ENCODE peak calls at places on chromosomes 4 and X, in nine cellular contexts. R is spleen, J is upper lobe of left lung, X is A549, A is ovary, U is suprapubic skin, L is stomach, Z is HCT116, H is IMR-90. I is an unnamed sample.

GRCh38 chr4:20420916-20421315 is 169.2 kb downstream of the SLIT2 start:
- DNase-seq in X (no peak), R (no peak), A (no peak), Z (no peak), J (no peak), U (no peak), H (no peak), L (no peak), I (no peak)

GRCh38 chr4:150033109-150033508 is 45.1 kb upstream of the DCLK2 start:
- DNase-seq in Z (no peak), A (no peak), X (no peak), L (no peak), H (no peak), R (no peak), J (no peak), U (no peak), I (no peak)

GRCh38 chrX:118148737-118149136 is 32.1 kb upstream of the KLHL13 start:
- DNase-seq in J (no peak), H (no peak), U (no peak), X (no peak), L (no peak), A (no peak), R (no peak), Z (no peak), I (no peak)

GRCh38 chrX:44731160-44731559 is 112.7 kb upstream of the DUSP21 start:
- DNase-seq in H (peak), U (no peak), R (no peak), A (no peak), X (no peak), J (no peak), Z (no peak), L (no peak), I (no peak)

GRCh38 chr4:28772066-28772465 is 1911.4 kb downstream of the STIM2 start:
- DNase-seq in A (no peak), R (no peak), U (no peak), Z (no peak), X (no peak), H (peak), J (no peak), L (no peak), I (no peak)

GRCh38 chr4:41510179-41510578 is 27.8 kb upstream of the LIMCH1 start:
- DNase-seq in J (no peak), L (no peak), A (no peak), R (no peak), Z (no peak), X (no peak), H (no peak), U (no peak), I (no peak)

GRCh38 chrX:150841466-150842197 is 56.8 kb downstream of the CD99L2 start:
- DNase-seq in H (peak), R (no peak), J (no peak), X (peak), A (no peak), Z (no peak), L (no peak), U (no peak), I (no peak)

GRCh38 chrX:115344885-115345653 is 55.6 kb downstream of the LUZP4 start:
- DNase-seq in U (peak), L (peak), A (peak), X (peak), Z (peak), H (peak), J (peak), R (no peak), I (no peak)

GRCh38 chr4:101418055-101418454 is 70.7 kb upstream of the PPP3CA start:
- DNase-seq in H (no peak), Z (no peak), J (no peak), U (no peak), L (no peak), R (peak), X (no peak), A (no peak), I (peak)

GRCh38 chrX:2404816-2405215 is 96.0 kb downstream of the DHRSX start:
- DNase-seq in A (no peak), X (no peak), U (no peak), J (no peak), H (no peak), L (no peak), Z (no peak), R (no peak), I (no peak)

GRCh38 chr4:152283806-152284470 is 252.0 kb downstream of the FBXW7 start:
- DNase-seq in U (no peak), Z (no peak), X (no peak), H (no peak), J (no peak), L (no peak), R (no peak), A (no peak), I (no peak)

GRCh38 chr4:147655639-147656038 is 28.3 kb downstream of the PRMT9 start:
- DNase-seq in L (no peak), Z (no peak), J (no peak), H (no peak), R (no peak), A (no peak), U (no peak), X (no peak), I (no peak)

GRCh38 chr4:138734746-138735145 is 280.8 kb upstream of the NOCT start:
- DNase-seq in A (no peak), Z (no peak), X (no peak), U (no peak), R (no peak), L (no peak), J (no peak), H (peak), I (no peak)

GRCh38 chr4:86594559-86595425 is 677 bp downstream of the PTPN13 start:
- DNase-seq in U (peak), Z (peak), R (peak), A (peak), J (peak), X (peak), L (peak), H (peak), I (no peak)

GRCh38 chr4:86592553-86593249 is 1.4 kb upstream of the PTPN13 start:
- DNase-seq in X (peak), J (no peak), Z (no peak), R (no peak), A (no peak), U (no peak), L (no peak), H (peak), I (no peak)

GRCh38 chr4:86595426-86595805 is 1.3 kb downstream of the PTPN13 start:
- DNase-seq in A (no peak), X (no peak), R (no peak), L (no peak), U (no peak), Z (peak), J (no peak), H (peak), I (no peak)

GRCh38 chr4:86596802-86597201 is 2.7 kb downstream of the PTPN13 start:
- DNase-seq in A (no peak), H (peak), Z (peak), X (no peak), L (no peak), J (no peak), U (no peak), R (no peak), I (no peak)

DNA sequence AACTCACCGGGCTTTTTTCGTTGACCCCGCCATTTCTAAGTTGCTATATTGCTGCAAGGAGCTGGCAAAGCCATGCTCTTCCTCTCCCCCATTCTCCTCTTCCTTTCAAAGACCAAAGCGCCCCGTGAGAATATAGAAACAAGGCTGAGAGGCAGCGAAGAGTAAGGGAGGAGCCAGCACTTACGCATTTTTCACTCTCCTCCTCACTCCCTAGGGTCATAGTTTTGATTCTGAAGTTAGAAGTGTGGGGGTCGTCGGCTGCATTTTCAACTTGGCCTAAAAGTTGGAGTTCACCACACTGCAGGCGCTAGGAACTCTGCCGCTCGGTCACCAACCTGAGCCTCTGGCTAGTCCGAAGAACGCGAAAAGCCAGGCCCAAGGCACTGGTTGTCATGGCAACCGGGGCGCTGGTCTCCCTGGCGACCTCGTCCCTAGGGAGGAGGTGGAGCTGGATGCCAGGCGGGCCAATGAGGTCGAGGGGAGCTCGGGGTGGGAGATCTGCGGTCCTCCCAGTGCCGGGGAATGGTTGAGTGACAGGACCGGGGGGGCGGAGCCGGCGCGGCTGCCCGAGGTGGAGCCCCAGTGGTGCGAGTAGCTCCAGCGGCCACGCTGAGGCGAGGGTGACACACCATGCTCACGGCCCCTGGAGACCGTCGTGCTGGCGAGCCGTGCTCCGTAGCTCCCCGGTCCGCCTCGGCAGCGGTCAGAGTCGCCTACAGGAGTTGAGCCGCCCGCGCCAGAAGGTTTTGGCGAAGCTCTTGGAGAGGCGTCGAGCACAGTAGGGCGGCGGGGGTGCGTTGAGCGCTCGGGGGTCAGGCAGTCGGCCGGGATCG is at the start of gene PTPN13:
- DNase-seq in Z (peak), R (peak), L (peak), A (peak), H (peak), U (peak), J (peak), X (peak), I (peak)
- TF ChIP-seq POLR2A in Z (peak), R (no peak), L (peak), A (peak), H (peak), U (peak), J (peak), X (peak), I (no peak)

DNA sequence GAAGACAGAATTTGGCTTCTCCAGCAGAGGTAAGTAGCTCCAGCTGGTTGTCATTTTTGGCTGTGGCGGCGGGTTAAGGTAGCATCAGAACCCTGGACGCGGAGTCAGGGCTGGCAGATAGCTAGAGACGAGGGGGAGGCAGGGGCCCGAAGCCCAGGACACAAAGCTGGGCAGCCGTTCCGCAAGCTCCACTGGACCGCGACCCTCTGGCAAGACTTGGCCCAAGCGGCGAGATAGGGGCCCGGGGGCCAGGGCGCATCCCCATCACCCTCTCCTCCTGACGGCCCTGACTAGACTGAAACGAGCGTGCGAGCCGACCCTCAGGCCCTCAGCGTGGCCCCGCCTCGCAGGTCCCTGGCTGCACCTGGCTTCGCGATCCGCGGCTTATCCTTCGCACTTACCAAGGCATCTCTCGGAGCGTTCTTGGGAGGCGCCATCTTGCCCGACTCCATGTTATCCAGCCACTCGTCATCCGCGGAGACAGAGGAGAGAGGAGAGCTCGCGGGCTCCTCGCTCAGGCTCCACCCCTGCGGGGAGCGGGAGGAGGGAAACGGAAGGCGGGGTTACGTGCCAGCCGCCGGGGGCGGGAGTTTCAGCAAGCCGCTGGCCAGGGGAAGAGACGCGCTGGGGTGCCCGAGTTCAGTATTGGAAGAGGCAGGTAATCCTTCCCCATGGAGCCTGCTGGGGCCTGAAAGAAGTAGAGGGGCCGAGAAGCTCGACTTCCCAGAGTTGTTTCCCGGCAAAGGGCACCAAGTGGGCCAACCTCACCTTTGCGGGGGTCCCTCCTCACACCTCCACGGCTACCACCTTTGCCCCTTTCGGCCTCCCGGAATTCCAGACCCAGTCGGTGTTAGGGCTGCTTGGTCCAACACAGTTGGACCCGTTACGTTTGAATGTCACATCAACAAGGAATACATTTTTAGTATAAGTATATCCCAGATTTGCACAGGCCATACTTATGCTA is at the start of gene TAF9B:
- DNase-seq in Z (peak), R (peak), X (peak), L (peak), U (peak), A (peak), H (peak), J (peak), I (peak)
- TF ChIP-seq POLR2A in Z (no peak), R (no peak), X (peak), L (no peak), U (no peak), A (peak), H (no peak), J (peak), I (peak)

DNA sequence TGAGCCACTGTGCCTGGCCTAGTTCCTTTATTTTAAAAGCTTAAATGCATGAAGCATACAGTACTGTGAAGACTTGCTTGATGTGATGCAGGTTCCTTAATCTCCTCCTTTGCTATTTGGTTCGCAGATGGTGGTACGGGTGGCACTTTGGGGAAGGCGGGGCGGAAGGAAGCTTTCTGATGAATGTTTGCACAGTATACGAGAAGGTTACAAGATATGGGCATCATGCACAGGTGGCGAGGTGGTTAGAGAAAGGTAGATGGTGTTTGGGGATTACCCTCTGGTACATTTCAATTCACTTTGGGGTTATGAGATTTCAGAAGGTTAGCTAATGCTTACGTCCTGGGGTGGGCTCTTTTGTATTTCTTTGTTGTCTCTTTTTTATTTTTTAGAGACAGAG is 17.2 kb downstream of the RHOH start:
- DNase-seq in X (no peak), U (no peak), J (no peak), L (no peak), Z (no peak), H (no peak), R (no peak), A (no peak), I (no peak)
- TF ChIP-seq POLR2A in X (no peak), U (no peak), J (no peak), L (no peak), Z (no peak), H (no peak), R (no peak), A (no peak), I (peak)

GRCh38 chr4:118033148-118034060 is 882 bp upstream of the NDST3 start:
- DNase-seq in J (peak), L (peak), H (peak), A (peak), U (no peak), R (peak), Z (peak), X (peak), I (peak)
- TF ChIP-seq POLR2A in J (no peak), L (no peak), H (no peak), A (no peak), U (no peak), R (no peak), Z (no peak), X (no peak), I (no peak)

DNA sequence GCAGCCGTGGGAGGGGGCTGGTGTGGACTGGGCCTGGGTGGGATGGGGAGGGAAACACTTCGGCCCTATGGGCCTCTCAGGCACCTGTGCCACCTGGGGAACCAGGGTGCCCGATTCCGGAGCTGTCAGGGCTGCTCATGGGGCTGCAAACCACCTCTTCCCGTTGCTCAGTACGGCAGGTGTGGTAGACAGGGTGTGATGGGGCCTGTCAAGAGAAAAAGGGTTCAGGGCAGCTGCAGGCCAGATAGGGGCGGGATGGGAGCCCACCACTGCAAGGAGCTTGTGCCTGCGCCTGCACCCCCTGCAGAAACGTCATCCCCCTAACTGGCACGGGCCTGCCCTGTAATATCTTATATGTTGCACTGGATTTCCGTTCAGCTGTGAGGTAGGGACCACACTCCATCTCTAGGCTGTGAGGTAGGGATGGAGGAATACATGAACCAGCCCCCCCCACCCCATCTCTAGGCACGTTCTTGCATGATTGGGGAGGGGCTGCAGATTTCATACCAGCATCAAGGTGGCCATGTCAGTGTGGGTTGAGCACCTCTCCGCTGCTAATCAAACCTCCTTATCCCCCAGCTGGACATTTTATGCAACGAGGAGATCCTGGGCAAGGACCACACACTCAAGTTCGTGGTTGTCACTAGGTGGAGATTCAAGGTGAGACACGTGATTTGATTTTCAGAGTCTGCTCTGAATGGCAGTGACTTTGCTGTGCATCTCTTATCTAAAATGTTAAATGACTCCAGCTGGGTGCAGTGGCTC is 59.0 kb downstream of the PCGF3 start:
- DNase-seq in X (no peak), R (no peak), H (no peak), U (no peak), L (no peak), J (no peak), Z (no peak), A (no peak), I (no peak)
- TF ChIP-seq POLR2A in X (no peak), R (no peak), H (no peak), U (no peak), L (no peak), J (no peak), Z (no peak), A (no peak), I (no peak)